ENCODE peak calls at places on chromosomes 16 and 17, in four cellular contexts. One of them, this sample, is unnamed.

GRCh38 chr17:73003487-73003886 is 89.0 kb downstream of the SLC39A11 start:
- DNase-seq in HCT116: peak
- DNase-seq in H1: no peak
- DNase-seq in SK-N-SH: no peak
- DNase-seq in this sample: no peak

GRCh38 chr16:24526701-24527470 is 12.5 kb upstream of the RBBP6 start:
- DNase-seq in HCT116: no peak
- DNase-seq in H1: peak
- DNase-seq in SK-N-SH: no peak
- DNase-seq in this sample: no peak

GRCh38 chr16:4800290-4801041 is 2.0 kb downstream of the ROGDI start:
- DNase-seq in SK-N-SH: no peak
- DNase-seq in H1: no peak
- DNase-seq in HCT116: no peak
- DNase-seq in this sample: peak

GRCh38 chr16:53168744-53169143 is 114.0 kb downstream of the CHD9 start:
- DNase-seq in H1: no peak
- DNase-seq in HCT116: no peak
- DNase-seq in SK-N-SH: no peak
- DNase-seq in this sample: no peak

GRCh38 chr16:74275031-74275636 is 21.5 kb upstream of the PSMD7 start:
- DNase-seq in SK-N-SH: peak
- DNase-seq in HCT116: peak
- DNase-seq in H1: no peak
- DNase-seq in this sample: peak

GRCh38 chr16:86577314-86577971 is 906 bp upstream of the FOXL1 start:
- DNase-seq in SK-N-SH: no peak
- DNase-seq in H1: no peak
- DNase-seq in HCT116: no peak
- DNase-seq in this sample: no peak

GRCh38 chr17:43676471-43676870 is 14.7 kb upstream of the MEOX1 start:
- DNase-seq in HCT116: no peak
- DNase-seq in H1: no peak
- DNase-seq in SK-N-SH: no peak
- DNase-seq in this sample: no peak

GRCh38 chr17:27985306-27985705 is 57.2 kb upstream of the NLK start:
- DNase-seq in HCT116: no peak
- DNase-seq in H1: no peak
- DNase-seq in SK-N-SH: no peak
- DNase-seq in this sample: no peak

GRCh38 chr17:78013683-78014467 is 55.4 kb downstream of the TNRC6C start:
- DNase-seq in SK-N-SH: peak
- DNase-seq in H1: peak
- DNase-seq in HCT116: peak
- DNase-seq in this sample: peak

GRCh38 chr17:43868236-43868994 is 21.4 kb downstream of the CD300LG start:
- DNase-seq in SK-N-SH: no peak
- DNase-seq in HCT116: no peak
- DNase-seq in H1: no peak
- DNase-seq in this sample: no peak

GRCh38 chr16:89199241-89200123 is 855 bp downstream of the SLC22A31 start:
- DNase-seq in HCT116: no peak
- DNase-seq in H1: no peak
- DNase-seq in SK-N-SH: no peak
- DNase-seq in this sample: no peak

GRCh38 chr16:56370185-56370584 is 55.2 kb downstream of the AMFR start:
- DNase-seq in HCT116: no peak
- DNase-seq in H1: no peak
- DNase-seq in SK-N-SH: peak
- DNase-seq in this sample: no peak

GRCh38 chr17:56549501-56549900 is 44.0 kb upstream of the NOG start:
- DNase-seq in SK-N-SH: no peak
- DNase-seq in HCT116: no peak
- DNase-seq in H1: no peak
- DNase-seq in this sample: no peak

GRCh38 chr16:48499822-48500440 is 110.0 kb downstream of the N4BP1 start:
- DNase-seq in H1: no peak
- DNase-seq in HCT116: no peak
- DNase-seq in SK-N-SH: peak
- DNase-seq in this sample: no peak

GRCh38 chr17:37742114-37742761 is 2.6 kb downstream of the HNF1B start:
- DNase-seq in H1: peak
- DNase-seq in HCT116: no peak
- DNase-seq in SK-N-SH: peak
- DNase-seq in this sample: peak

GRCh38 chr16:54875443-54875842 is 55.2 kb upstream of the IRX5 start:
- DNase-seq in SK-N-SH: no peak
- DNase-seq in HCT116: no peak
- DNase-seq in H1: peak
- DNase-seq in this sample: no peak

GRCh38 chr17:37413875-37414519 is 7.3 kb downstream of the TADA2A start:
- DNase-seq in H1: no peak
- DNase-seq in HCT116: no peak
- DNase-seq in SK-N-SH: peak
- DNase-seq in this sample: no peak

GRCh38 chr17:31533546-31534155 is 142.2 kb downstream of the RAB11FIP4 start:
- DNase-seq in H1: peak
- DNase-seq in HCT116: peak
- DNase-seq in SK-N-SH: peak
- DNase-seq in this sample: no peak

GRCh38 chr16:48971571-48972071 is 310.0 kb downstream of the CBLN1 start:
- DNase-seq in HCT116: peak
- DNase-seq in H1: no peak
- DNase-seq in SK-N-SH: no peak
- DNase-seq in this sample: no peak

GRCh38 chr17:15444805-15445204 is 22.6 kb downstream of the CDRT4 start:
- DNase-seq in HCT116: no peak
- DNase-seq in SK-N-SH: peak
- DNase-seq in H1: no peak
- DNase-seq in this sample: peak

GRCh38 chr17:69539781-69540319 is 125.4 kb downstream of the MAP2K6 start:
- DNase-seq in SK-N-SH: no peak
- DNase-seq in HCT116: no peak
- DNase-seq in H1: no peak
- DNase-seq in this sample: no peak

GRCh38 chr16:77009453-77009852 is 181.5 kb upstream of the MON1B start:
- DNase-seq in SK-N-SH: no peak
- DNase-seq in HCT116: no peak
- DNase-seq in H1: no peak
- DNase-seq in this sample: no peak

GRCh38 chr17:58525239-58525638 is 10.8 kb upstream of the MTMR4 start:
- DNase-seq in H1: no peak
- DNase-seq in HCT116: no peak
- DNase-seq in SK-N-SH: no peak
- DNase-seq in this sample: no peak

GRCh38 chr17:74339537-74340195 is 13.6 kb downstream of the KIF19 start:
- DNase-seq in SK-N-SH: no peak
- DNase-seq in HCT116: no peak
- DNase-seq in H1: no peak
- DNase-seq in this sample: no peak

GRCh38 chr17:81706757-81707624 is 3.8 kb downstream of the MRPL12 start:
- DNase-seq in HCT116: no peak
- DNase-seq in H1: peak
- DNase-seq in SK-N-SH: no peak
- DNase-seq in this sample: no peak

GRCh38 chr17:81707725-81708646 is 4.1 kb upstream of the SLC25A10 start:
- DNase-seq in H1: no peak
- DNase-seq in SK-N-SH: no peak
- DNase-seq in HCT116: no peak
- DNase-seq in this sample: no peak

GRCh38 chr17:81705518-81706231 is 2.5 kb downstream of the MRPL12 start:
- DNase-seq in HCT116: no peak
- DNase-seq in SK-N-SH: no peak
- DNase-seq in H1: no peak
- DNase-seq in this sample: no peak

GRCh38 chr17:81703747-81704654 is 834 bp downstream of the MRPL12 start:
- DNase-seq in HCT116: no peak
- DNase-seq in H1: no peak
- DNase-seq in SK-N-SH: no peak
- DNase-seq in this sample: no peak

GRCh38 chr17:81706232-81706611 is 3.1 kb downstream of the MRPL12 start:
- DNase-seq in HCT116: no peak
- DNase-seq in SK-N-SH: no peak
- DNase-seq in H1: no peak
- DNase-seq in this sample: no peak
- TF ChIP-seq JUND in HCT116: no peak
- TF ChIP-seq JUND in SK-N-SH: no peak
- TF ChIP-seq JUND in H1: no peak
- TF ChIP-seq JUND in this sample: no peak

DNA sequence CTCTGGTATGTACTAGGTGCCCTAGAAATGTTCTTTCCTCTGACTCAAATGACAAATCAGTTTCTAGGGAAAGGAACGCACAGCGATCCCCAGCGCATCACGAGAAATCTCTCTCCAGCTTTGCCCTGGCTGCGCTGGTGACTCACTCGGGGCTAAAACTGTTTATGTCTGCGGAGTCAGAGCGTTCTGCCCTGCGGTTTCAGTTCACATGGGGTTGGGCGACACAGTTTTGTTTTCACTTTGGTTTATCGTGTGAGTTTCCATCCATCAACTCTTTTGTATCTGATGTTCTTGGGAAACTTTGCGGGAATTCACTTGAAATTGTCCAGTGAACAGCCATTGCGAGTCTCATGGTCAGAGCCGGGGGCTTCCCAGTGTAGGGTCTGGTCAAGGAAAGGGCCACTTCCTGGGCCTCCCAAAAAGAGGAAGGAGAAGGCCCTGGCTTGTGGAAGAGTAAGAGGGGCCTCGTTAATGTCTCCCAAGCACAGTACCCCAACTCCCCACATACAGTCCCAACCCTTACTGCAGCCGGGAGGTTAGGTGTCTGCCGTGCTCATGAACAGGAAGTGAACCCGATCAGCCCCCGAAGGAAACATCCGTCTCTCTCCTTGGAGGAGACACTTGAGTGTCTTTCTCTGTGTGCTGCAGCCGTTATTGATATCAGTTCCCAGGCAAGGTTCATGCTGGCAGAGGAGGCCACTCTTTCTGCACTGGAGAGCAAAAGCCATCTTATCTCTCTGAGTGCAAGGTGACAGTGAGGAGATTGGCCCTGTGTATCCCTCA is 643.2 kb downstream of the WWOX start:
- DNase-seq in SK-N-SH: no peak
- DNase-seq in HCT116: no peak
- DNase-seq in H1: no peak
- DNase-seq in this sample: peak
- TF ChIP-seq JUND in SK-N-SH: no peak
- TF ChIP-seq JUND in HCT116: no peak
- TF ChIP-seq JUND in H1: no peak
- TF ChIP-seq JUND in this sample: no peak

GRCh38 chr17:82890339-82890730 is 50.5 kb upstream of the ZNF750 start:
- DNase-seq in HCT116: no peak
- DNase-seq in SK-N-SH: no peak
- DNase-seq in H1: no peak
- DNase-seq in this sample: no peak

GRCh38 chr17:82889496-82890338 is 49.9 kb upstream of the ZNF750 start:
- DNase-seq in HCT116: peak
- DNase-seq in H1: no peak
- DNase-seq in SK-N-SH: no peak
- DNase-seq in this sample: peak

GRCh38 chr17:82887255-82888164 is 47.7 kb upstream of the ZNF750 start:
- DNase-seq in H1: no peak
- DNase-seq in HCT116: no peak
- DNase-seq in SK-N-SH: no peak
- DNase-seq in this sample: no peak

GRCh38 chr17:82890926-82891678 is 51.3 kb upstream of the ZNF750 start:
- DNase-seq in SK-N-SH: no peak
- DNase-seq in H1: no peak
- DNase-seq in HCT116: no peak
- DNase-seq in this sample: no peak

DNA sequence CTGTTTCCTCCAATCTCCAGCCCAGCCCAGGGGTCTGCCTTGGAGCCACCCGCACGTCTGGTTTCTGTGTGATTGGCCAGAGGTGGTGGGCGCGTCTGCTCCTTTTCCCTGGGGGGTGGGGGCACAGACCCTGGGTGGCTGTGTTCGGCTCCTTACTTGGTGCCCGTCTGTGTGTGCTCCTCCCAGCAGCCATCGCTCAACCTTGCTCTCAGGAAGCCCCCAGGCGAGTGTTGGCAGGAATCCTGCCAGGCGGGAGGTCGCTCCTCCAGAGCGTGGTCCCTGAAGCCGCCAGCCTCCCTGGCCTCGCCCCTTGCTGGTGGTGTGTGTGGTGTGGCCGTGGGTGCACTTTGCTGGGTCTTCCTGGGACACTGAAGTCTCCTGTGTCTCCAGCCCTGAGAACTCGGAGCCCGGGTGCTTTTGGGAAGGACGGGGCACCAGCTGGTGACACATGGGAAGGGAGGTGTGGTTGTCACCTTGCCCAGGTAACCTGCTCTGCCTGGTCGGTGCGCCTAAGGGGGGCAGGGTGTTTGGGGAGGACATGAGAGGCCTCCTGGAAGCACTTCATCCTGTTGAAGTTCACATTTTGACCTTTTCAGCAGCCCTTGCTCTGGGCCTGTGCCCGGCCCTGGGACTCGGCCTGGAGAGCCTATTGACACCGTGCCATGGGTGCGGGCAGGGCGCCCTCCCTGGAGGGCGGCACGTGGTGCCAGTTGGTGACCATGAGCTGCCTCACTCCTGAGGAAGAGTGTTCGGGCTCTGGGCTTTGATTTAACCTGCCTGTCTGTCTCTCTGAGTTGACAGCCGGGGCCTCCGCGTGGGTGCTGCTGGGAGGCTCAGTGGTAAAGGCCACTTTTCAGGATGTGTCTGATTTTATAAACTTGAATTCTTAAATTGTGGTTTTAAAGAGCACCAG is 49.0 kb upstream of the ZNF750 start:
- DNase-seq in H1: no peak
- DNase-seq in SK-N-SH: peak
- DNase-seq in HCT116: no peak
- DNase-seq in this sample: peak
- TF ChIP-seq JUND in H1: no peak
- TF ChIP-seq JUND in SK-N-SH: no peak
- TF ChIP-seq JUND in HCT116: no peak
- TF ChIP-seq JUND in this sample: no peak

DNA sequence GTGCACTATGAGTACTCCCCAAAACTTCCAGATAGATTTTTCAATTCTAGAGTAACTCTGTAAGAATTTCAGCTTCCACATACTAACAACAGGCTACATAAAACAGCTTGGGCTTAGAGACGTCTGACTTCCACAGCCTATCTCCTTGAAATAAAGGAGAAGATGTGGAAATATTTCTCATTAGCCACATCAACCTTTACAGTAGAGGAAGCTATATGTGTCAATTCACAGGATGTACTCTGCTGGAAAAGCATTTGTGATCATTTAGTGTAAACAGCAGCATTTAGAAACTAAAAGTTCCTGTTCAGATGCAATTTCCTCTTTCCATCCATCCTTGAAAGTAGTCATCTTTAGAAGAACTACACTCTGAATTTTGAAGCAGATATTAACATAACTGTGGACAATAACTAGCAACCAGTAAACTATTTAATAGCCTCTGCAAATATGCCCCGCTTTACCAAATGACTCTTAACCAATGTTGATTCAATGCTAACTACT is 46.2 kb downstream of the XPO6 start:
- DNase-seq in HCT116: no peak
- DNase-seq in SK-N-SH: no peak
- DNase-seq in H1: no peak
- DNase-seq in this sample: no peak
- TF ChIP-seq JUND in HCT116: no peak
- TF ChIP-seq JUND in SK-N-SH: no peak
- TF ChIP-seq JUND in H1: no peak
- TF ChIP-seq JUND in this sample: no peak